ENCODE peak calls at places on chromosomes 16 and 17, in seven cellular contexts. P is H9, O is aorta, A is OCI-LY7, Z is RWPE1, X is left ventricle myocardium inferior, Y is fibroblast of villous mesenchyme. D is an unnamed sample.

GRCh38 chr17:19744922-19745757 is 3.0 kb downstream of the ALDH3A1 start:
- DNase-seq in P (peak), O (peak), A (peak), Z (no peak), X (peak), Y (peak), D (peak)

GRCh38 chr16:48613061-48613957 is 3.3 kb upstream of the N4BP1 start:
- DNase-seq in P (no peak), O (no peak), A (peak), Z (no peak), X (no peak), Y (peak), D (peak)

GRCh38 chr17:62987136-62987535 is 21.1 kb downstream of the TANC2 start:
- DNase-seq in P (peak), O (no peak), A (no peak), Z (no peak), X (no peak), Y (no peak), D (no peak)

GRCh38 chr16:31458073-31458834 is 1.0 kb upstream of the ARMC5 start:
- DNase-seq in P (peak), O (peak), A (peak), Z (peak), X (no peak), Y (peak), D (peak)

GRCh38 chr16:11079657-11080187 is 135.4 kb downstream of the CLEC16A start:
- DNase-seq in P (no peak), O (peak), A (no peak), Z (no peak), X (no peak), Y (peak), D (peak)

GRCh38 chr16:4795181-4795827 is at the start of gene SMIM22:
- DNase-seq in P (no peak), O (no peak), A (no peak), Z (no peak), X (no peak), Y (no peak), D (no peak)

GRCh38 chr17:78263063-78263735 is 31.8 kb downstream of the TMEM235 start:
- DNase-seq in P (peak), O (peak), A (no peak), Z (no peak), X (peak), Y (peak), D (no peak)

GRCh38 chr16:85983064-85983463 is 84.1 kb downstream of the IRF8 start:
- DNase-seq in P (no peak), O (peak), A (no peak), Z (no peak), X (no peak), Y (no peak), D (no peak)

GRCh38 chr17:78387982-78388941 is 9.8 kb downstream of the PGS1 start:
- DNase-seq in P (no peak), O (no peak), A (peak), Z (no peak), X (peak), Y (peak), D (peak)

GRCh38 chr16:50474138-50474537 is 74.1 kb upstream of the NKD1 start:
- DNase-seq in P (no peak), O (no peak), A (no peak), Z (no peak), X (no peak), Y (no peak), D (no peak)

GRCh38 chr16:89471225-89471624 is 19.1 kb downstream of the ANKRD11 start:
- DNase-seq in P (no peak), O (no peak), A (no peak), Z (no peak), X (no peak), Y (peak), D (peak)

GRCh38 chr16:57609541-57610401 is 18.7 kb upstream of the ADGRG1 start:
- DNase-seq in P (peak), O (peak), A (peak), Z (no peak), X (no peak), Y (no peak), D (peak)

GRCh38 chr17:56184650-56185049 is 31.4 kb downstream of the ANKFN1 start:
- DNase-seq in P (no peak), O (no peak), A (no peak), Z (no peak), X (no peak), Y (peak), D (peak)

GRCh38 chr17:80743181-80743771 is 198.6 kb downstream of the RPTOR start:
- DNase-seq in P (no peak), O (no peak), A (no peak), Z (no peak), X (no peak), Y (peak), D (no peak)

GRCh38 chr17:31532161-31532515 is 140.7 kb downstream of the RAB11FIP4 start:
- DNase-seq in P (no peak), O (no peak), A (no peak), Z (no peak), X (no peak), Y (no peak), D (no peak)

GRCh38 chr17:15456972-15457722 is 10.3 kb downstream of the CDRT4 start:
- DNase-seq in P (no peak), O (peak), A (no peak), Z (no peak), X (peak), Y (peak), D (peak)

D was measured in fibroblast of pulmonary artery.